ENCODE peak calls at places on chromosomes 6 and 20, in ten cellular contexts. T is adrenal gland, R is ovary, Z is IMR-90, S is uterus, L is transverse colon, G is body of pancreas, V is HepG2, Y is stomach, I is heart left ventricle. J is an unnamed sample.

GRCh38 chr6:2708456-2708855 is 42.3 kb downstream of the MYLK4 start:
- DNase-seq in S (no peak), G (no peak), R (no peak), L (no peak), Z (no peak), T (no peak), V (no peak), I (no peak), Y (no peak), J (no peak)

GRCh38 chr20:10654630-10655029 is 19.2 kb downstream of the JAG1 start:
- DNase-seq in S (no peak), Y (peak; percentile 46), G (peak; percentile 75), R (peak; percentile 5), I (no peak), L (peak; percentile 47), T (no peak), Z (no peak), V (no peak), J (no peak)

GRCh38 chr20:20289331-20289730 is 78.6 kb upstream of the INSM1 start:
- DNase-seq in Y (no peak), R (no peak), L (no peak), G (no peak), I (no peak), Z (no peak), T (no peak), V (no peak), S (no peak), J (no peak)

GRCh38 chr20:25580711-25581110 is 4.6 kb downstream of the NINL start:
- DNase-seq in T (no peak), Y (peak; percentile 47), L (no peak), I (no peak), S (no peak), G (no peak), R (no peak), V (no peak), Z (peak; percentile 27), J (no peak)

GRCh38 chr6:85669735-85670194 is 27.1 kb upstream of the SYNCRIP start:
- DNase-seq in T (no peak), I (no peak), L (no peak), Z (peak; percentile 68), V (no peak), G (no peak), S (no peak), R (no peak), Y (no peak), J (no peak)

GRCh38 chr6:109255946-109256628 is 126.2 kb downstream of the CD164 start:
- DNase-seq in Z (no peak), R (no peak), G (no peak), V (no peak), I (no peak), Y (no peak), L (no peak), S (no peak), T (no peak), J (no peak)

GRCh38 chr6:27545271-27546046 is 72.6 kb upstream of the ZNF184 start:
- DNase-seq in Y (no peak), L (no peak), G (no peak), R (no peak), T (no peak), Z (peak; percentile 76), S (no peak), V (peak; percentile 90), I (no peak), J (no peak)

GRCh38 chr20:37451616-37452015 is 69.4 kb upstream of the NNAT start:
- DNase-seq in I (no peak), S (no peak), T (no peak), Y (no peak), R (no peak), L (no peak), V (no peak), G (no peak), Z (no peak), J (peak; percentile 12)

GRCh38 chr6:3226422-3227362 is 761 bp downstream of the TUBB2B start:
- DNase-seq in G (no peak), I (no peak), Y (no peak), T (no peak), L (no peak), V (no peak), S (no peak), R (no peak), Z (no peak), J (no peak)

GRCh38 chr20:62641749-62642665 is at the start of gene SLCO4A1:
- DNase-seq in I (peak; percentile 84), L (peak; percentile 87), T (peak; percentile 80), R (no peak), G (peak; percentile 71), Z (peak; percentile 44), Y (peak; percentile 90), V (peak; percentile 59), S (peak; percentile 59), J (peak; percentile 90)

GRCh38 chr6:110635096-110635495 is 158.7 kb upstream of the SLC22A16 start:
- DNase-seq in G (no peak), T (no peak), R (no peak), Z (no peak), Y (no peak), L (no peak), S (no peak), V (no peak), I (no peak), J (no peak)
- H3K4me1 ChIP-seq in G (no peaks in the 10 kb centered on the region), T (no peaks in the 10 kb centered on the region), R (no peaks in the 10 kb centered on the region), Z (no peaks in the 10 kb centered on the region), Y (no peaks in the 10 kb centered on the region), L (no peaks in the 10 kb centered on the region), S (no peaks in the 10 kb centered on the region), V (no peaks in the 10 kb centered on the region), I (no peaks in the 10 kb centered on the region), J (no peaks in the 10 kb centered on the region)

DNA sequence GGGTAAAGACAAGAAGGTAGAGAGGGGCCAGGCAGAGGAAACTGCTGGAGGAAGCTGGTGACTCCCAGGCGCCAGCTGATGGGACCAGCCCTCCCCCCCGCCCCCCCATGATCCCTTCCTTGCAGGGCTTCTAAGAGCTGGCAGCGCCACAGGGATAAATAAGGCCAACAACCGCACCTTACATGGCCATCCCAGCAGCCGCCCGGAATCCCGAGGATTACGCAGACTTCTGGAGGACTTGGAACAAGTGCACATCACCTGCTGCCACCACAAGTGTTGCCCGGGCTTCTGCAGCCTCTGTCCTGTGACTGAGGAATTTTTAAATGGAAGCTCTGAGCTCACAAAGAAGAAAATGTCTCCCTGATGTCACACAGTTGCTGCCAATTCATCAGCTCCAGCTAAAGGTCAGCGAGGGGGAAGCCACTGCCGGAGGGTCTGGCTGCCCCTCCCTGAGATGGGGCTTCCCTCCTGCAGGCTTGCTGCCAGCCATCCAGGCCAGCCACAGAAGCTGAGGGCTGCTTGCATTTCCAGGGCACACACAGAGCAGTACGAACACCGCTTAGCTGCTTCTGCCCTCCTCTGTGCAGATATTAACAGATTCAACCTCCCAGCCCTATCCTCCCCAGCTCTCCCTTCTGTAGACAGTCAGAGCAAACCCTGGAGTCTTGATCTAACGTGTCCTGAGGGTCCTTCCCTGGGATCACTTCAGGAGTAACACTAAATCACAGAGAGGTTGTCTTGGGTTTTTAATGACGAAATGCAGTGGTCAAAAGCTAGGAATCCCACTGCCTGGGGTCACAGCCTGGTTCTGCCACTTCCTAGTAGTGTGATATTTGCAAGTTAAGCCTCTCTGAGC is 38.6 kb upstream of the PIM1 start:
- DNase-seq in Z (no peak), V (peak; percentile 68), I (peak; percentile 81), R (no peak), S (peak; percentile 84), L (peak; percentile 70), Y (peak; percentile 58), T (no peak), G (no peak), J (peak; percentile 60)
- TF ChIP-seq POLR2A in Z (no peak), V (no peak), I (no peak), R (no peak), S (no peak), L (no peak), Y (no peak), T (no peak), G (no peak), J (no peak)

GRCh38 chr20:59074456-59074855 is 31.9 kb upstream of the PRELID3B start:
- DNase-seq in Z (peak; percentile 79), V (no peak), S (no peak), G (no peak), I (no peak), L (no peak), Y (no peak), T (no peak), R (no peak), J (no peak)

GRCh38 chr20:59068534-59068933 is 25.9 kb upstream of the PRELID3B start:
- DNase-seq in T (no peak), L (no peak), S (no peak), R (no peak), Y (no peak), G (no peak), Z (no peak), V (no peak), I (no peak), J (no peak)

GRCh38 chr20:59073582-59073981 is 31.0 kb upstream of the PRELID3B start:
- DNase-seq in V (no peak), Z (no peak), Y (no peak), G (no peak), L (no peak), R (no peak), T (no peak), S (no peak), I (no peak), J (no peak)

GRCh38 chr20:59075934-59076508 is 33.4 kb upstream of the PRELID3B start:
- DNase-seq in R (no peak), G (no peak), S (no peak), Y (no peak), Z (no peak), V (no peak), I (no peak), T (no peak), L (no peak), J (no peak)

DNA sequence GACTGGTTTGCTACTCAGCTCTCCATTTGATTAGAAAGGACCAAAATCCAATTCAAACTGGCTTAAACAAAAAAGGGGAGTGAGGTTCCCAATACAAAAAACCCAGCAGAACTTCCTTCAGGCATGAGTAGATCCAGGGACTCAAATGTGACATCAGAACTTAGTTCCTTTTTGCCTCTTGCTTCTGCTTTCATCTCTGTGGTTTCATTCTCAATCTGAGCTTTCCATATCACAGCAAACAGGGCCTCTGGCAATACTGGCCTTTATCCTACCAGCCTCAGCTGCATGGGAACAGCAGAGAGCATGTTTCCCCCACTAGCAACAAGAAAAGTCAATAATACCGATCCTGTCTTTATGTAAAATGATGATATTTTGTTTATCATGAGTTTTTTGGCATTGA is 28.6 kb upstream of the PRELID3B start:
- DNase-seq in Z (no peak), Y (no peak), T (no peak), V (no peak), L (no peak), R (no peak), G (no peak), I (no peak), S (no peak), J (no peak)
- H3K4me1 ChIP-seq in Z (no peaks in the 10 kb centered on the region), Y (no peaks in the 10 kb centered on the region), T (no peaks in the 10 kb centered on the region), V (no peaks in the 10 kb centered on the region), L (no peaks in the 10 kb centered on the region), R (no peaks in the 10 kb centered on the region), G (no peaks in the 10 kb centered on the region), I (no peaks in the 10 kb centered on the region), S (no peaks in the 10 kb centered on the region), J (no peaks in the 10 kb centered on the region)

GRCh38 chr6:46170357-46171289 is at the start of gene ENPP5:
- DNase-seq in L (peak; percentile 91), Z (no peak), V (no peak), S (peak; percentile 17), R (peak; percentile 85), I (peak; percentile 74), T (peak; percentile 73), Y (peak; percentile 89), G (peak; percentile 94), J (peak; percentile 87)
- TF ChIP-seq POLR2A in L (peak; percentile 54), Z (no peak), V (no peak), S (peak; percentile 40), R (no peak), I (no peak), T (no peak), Y (no peak), G (peak; percentile 87), J (peak; percentile 53)